ENCODE peak calls at places on chromosomes 12 and 14, in five cellular contexts. C, E, B, Z and F are unnamed samples.

GRCh38 chr12:41778934-41779333 is 365.7 kb downstream of the GXYLT1 start:
- DNase-seq in C (no peak), E (no peak), B (no peak), Z (no peak), F (no peak)

GRCh38 chr12:48980389-48980952 is 2.3 kb downstream of the WNT1 start:
- DNase-seq in C (no peak), E (no peak), B (peak; percentile 16), Z (no peak), F (no peak)

GRCh38 chr14:56005580-56006053 is 112.6 kb upstream of the PELI2 start:
- DNase-seq in C (no peak), E (no peak), B (no peak), Z (no peak), F (no peak)

GRCh38 chr12:24596768-24597388 is 352.0 kb downstream of the BCAT1 start:
- DNase-seq in C (peak; percentile 54), E (no peak), B (peak; percentile 33), Z (peak; percentile 3), F (peak; percentile 28)

GRCh38 chr14:80213602-80214001 is 2.3 kb upstream of the DIO2 start:
- DNase-seq in C (peak; percentile 83), E (peak; percentile 47), B (peak; percentile 81), Z (peak; percentile 60), F (peak; percentile 44)

GRCh38 chr12:114013601-114014345 is 47.6 kb upstream of the RBM19 start:
- DNase-seq in C (peak; percentile 45), E (no peak), B (peak; percentile 57), Z (no peak), F (peak; percentile 18)

GRCh38 chr12:4506430-4506829 is 32.3 kb upstream of the RAD51AP1 start:
- DNase-seq in C (no peak), E (no peak), B (no peak), Z (no peak), F (no peak)

GRCh38 chr14:104316121-104316722 is 177.8 kb downstream of the KIF26A start:
- DNase-seq in C (no peak), E (no peak), B (no peak), Z (no peak), F (no peak)

GRCh38 chr12:94208433-94208921 is 60.1 kb downstream of the PLXNC1 start:
- DNase-seq in C (no peak), E (peak; percentile 48), B (no peak), Z (no peak), F (no peak)

GRCh38 chr12:4118017-4118510 is 155.5 kb upstream of the CCND2 start:
- DNase-seq in C (no peak), E (peak; percentile 47), B (no peak), Z (no peak), F (no peak)

GRCh38 chr12:71476513-71476912 is 36.9 kb downstream of the LGR5 start:
- DNase-seq in C (peak; percentile 78), E (no peak), B (peak; percentile 45), Z (peak; percentile 67), F (no peak)

GRCh38 chr12:66573605-66574004 is 105.3 kb downstream of the GRIP1 start:
- DNase-seq in C (no peak), E (no peak), B (no peak), Z (no peak), F (no peak)

GRCh38 chr12:122860052-122860853 is 25.0 kb downstream of the HIP1R start:
- DNase-seq in C (peak; percentile 79), E (peak; percentile 86), B (peak; percentile 88), Z (peak; percentile 53), F (peak; percentile 60)

GRCh38 chr12:68067762-68068376 is 78.6 kb downstream of the IFNG-AS1 start:
- DNase-seq in C (peak; percentile 18), E (no peak), B (peak; percentile 44), Z (no peak), F (no peak)
- TF ChIP-seq CTCF in C (peak; percentile 32), E (no peak), B (peak; percentile 79), Z (peak; percentile 32), F (peak; percentile 6)

DNA sequence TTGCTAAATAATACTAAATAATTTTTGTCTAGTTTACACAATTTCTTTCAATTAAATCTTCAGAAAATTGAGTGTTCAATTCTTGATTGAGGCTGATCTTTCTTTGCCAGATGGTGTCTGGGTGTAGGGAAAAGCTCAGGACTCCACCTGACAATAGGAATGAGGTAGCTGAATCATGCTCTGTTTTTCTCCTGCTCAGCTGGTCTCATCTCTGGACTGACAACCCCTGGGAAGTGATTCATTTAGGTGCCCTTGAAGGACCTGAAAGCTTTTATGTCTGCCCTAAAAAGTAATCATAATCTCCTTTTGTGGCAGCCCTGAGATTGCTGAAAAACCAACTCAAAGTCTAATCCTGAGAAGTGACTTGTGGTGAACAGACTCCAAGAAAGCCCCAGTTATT is 255.4 kb downstream of the ETNK1 start:
- DNase-seq in C (no peak), E (no peak), B (no peak), Z (no peak), F (no peak)
- TF ChIP-seq CTCF in C (no peak), E (no peak), B (no peak), Z (no peak), F (no peak)

GRCh38 chr14:106287506-106287905 is 761.1 kb downstream of the TMEM121 start:
- DNase-seq in C (no peak), E (no peak), B (no peak), Z (no peak), F (no peak)

GRCh38 chr14:106291626-106292025 is 765.2 kb downstream of the TMEM121 start:
- DNase-seq in C (no peak), E (no peak), B (no peak), Z (no peak), F (no peak)

DNA sequence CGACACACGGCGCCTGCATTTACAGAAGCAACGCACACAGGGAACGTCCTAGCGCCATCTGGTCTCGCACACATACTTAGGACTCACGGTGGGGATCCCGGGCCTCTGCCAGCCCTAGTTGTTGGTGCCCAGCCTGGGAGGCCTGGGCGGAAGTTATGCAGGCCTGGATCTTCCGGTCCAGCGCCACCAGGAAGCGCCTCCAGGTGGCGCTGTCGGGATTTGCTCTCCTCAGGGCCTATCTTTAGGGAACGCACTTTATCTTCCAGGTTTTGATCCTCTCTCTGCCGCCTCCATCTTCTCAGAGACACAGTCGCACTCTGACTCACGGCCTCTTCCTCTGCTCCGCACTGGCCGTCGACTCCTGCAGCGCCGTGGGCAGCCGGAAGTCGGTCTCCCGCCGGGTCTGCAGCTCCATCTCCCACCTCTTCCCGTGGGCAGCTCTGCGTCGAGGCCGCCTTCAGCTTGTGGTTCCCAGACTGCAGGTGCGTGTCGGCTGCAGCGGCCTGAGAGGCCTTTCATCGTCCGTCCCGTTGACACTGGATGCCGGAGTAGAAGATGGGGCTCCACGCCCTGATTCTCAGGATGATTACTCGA is 760.4 kb downstream of the TMEM121 start:
- DNase-seq in C (peak; percentile 32), E (no peak), B (no peak), Z (no peak), F (no peak)
- TF ChIP-seq CTCF in C (peak; percentile 41), E (no peak), B (no peak), Z (no peak), F (no peak)

DNA sequence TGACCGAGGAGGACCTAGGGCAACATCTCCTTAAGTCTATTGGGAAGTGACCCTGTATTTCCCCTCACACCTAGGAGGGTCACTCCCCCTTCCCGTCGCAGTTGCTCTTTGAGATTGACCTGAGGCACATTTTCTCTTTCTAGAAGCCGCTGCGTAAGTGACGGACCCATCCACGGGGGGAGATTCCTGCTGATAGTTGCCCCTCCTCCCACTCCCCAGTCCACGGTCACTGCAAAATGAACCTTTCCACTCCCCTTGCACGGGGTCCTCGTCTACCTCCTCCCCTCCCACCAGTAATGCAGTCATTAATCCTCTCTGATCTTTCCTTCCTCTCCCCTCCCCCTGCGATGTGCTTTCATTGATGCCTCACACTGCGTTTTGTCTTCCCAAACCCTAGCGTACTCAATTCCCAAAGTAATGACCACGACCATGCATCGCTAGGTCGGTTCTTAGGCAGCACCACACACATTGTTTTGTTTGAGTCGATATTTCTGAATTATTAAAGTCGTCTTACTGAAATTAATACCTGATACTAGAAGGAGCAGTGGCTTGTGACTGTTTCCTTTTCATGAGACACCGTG is 790 bp downstream of the ETNK1 start:
- DNase-seq in C (peak; percentile 65), E (peak; percentile 60), B (peak; percentile 33), Z (no peak), F (peak; percentile 20)
- TF ChIP-seq CTCF in C (no peak), E (no peak), B (no peak), Z (no peak), F (no peak)